ENCODE peak calls at places on chromosomes 7 and 10, in four cellular contexts. Q, M, W and N are unnamed samples.

GRCh38 chr7:120993575-120994191 is 5.2 kb downstream of the CPED1 start:
- DNase-seq in M (no peak), Q (no peak), W (no peak), N (no peak)

GRCh38 chr10:106705576-106706526 is 458.7 kb downstream of the SORCS1 start:
- DNase-seq in M (peak; percentile 49), W (peak; percentile 62), Q (peak; percentile 89), N (no peak)

GRCh38 chr7:106872763-106873162 is 7.7 kb downstream of the PIK3CG start:
- DNase-seq in Q (no peak), W (no peak), M (no peak), N (no peak)

GRCh38 chr10:66273966-66274519 is 651.8 kb upstream of the LRRTM3 start:
- DNase-seq in Q (no peak), M (no peak), W (no peak), N (no peak)

GRCh38 chr10:61153766-61154165 is 209.8 kb upstream of the RHOBTB1 start:
- DNase-seq in Q (no peak), M (peak; percentile 79), W (no peak), N (no peak)

GRCh38 chr10:317219-317868 is 182.1 kb downstream of the ZMYND11 start:
- DNase-seq in Q (no peak), W (no peak), M (no peak), N (peak; percentile 61)

GRCh38 chr10:32413513-32413912 is 32.4 kb upstream of the CCDC7 start:
- DNase-seq in Q (no peak), M (peak; percentile 82), W (no peak), N (peak; percentile 95)

GRCh38 chr10:22219308-22219707 is 1.5 kb upstream of the EBLN1 start:
- DNase-seq in M (no peak), Q (no peak), W (no peak), N (no peak)

GRCh38 chr7:100425347-100425746 is 3.2 kb downstream of the ZCWPW1 start:
- DNase-seq in Q (no peak), M (no peak), W (no peak), N (no peak)

GRCh38 chr10:32616438-32616837 is 170.5 kb downstream of the CCDC7 start:
- DNase-seq in W (no peak), M (no peak), Q (no peak), N (no peak)

GRCh38 chr7:30226593-30227268 is 57.7 kb upstream of the ZNRF2 start:
- DNase-seq in Q (peak; percentile 84), M (no peak), W (no peak), N (no peak)

GRCh38 chr10:128739937-128740336 is 613.7 kb upstream of the MKI67 start:
- DNase-seq in W (no peak), Q (peak; percentile 61), M (no peak), N (no peak)

GRCh38 chr7:79855172-79855571 is 279.5 kb upstream of the GNAI1 start:
- DNase-seq in Q (no peak), W (no peak), M (no peak), N (no peak)

GRCh38 chr10:122462533-122463465 is 1.4 kb downstream of the HTRA1 start:
- DNase-seq in M (no peak), W (no peak), Q (no peak), N (no peak)

GRCh38 chr10:1036341-1036791 is 10.7 kb upstream of the IDI2 start:
- DNase-seq in M (no peak), W (no peak), Q (no peak), N (peak; percentile 96)

GRCh38 chr10:71852335-71852937 is 1.4 kb upstream of the PSAP start:
- DNase-seq in Q (no peak), W (no peak), M (no peak), N (no peak)

GRCh38 chr7:95690367-95690947 is 81.9 kb upstream of the DYNC1I1 start:
- DNase-seq in Q (peak; percentile 65), W (no peak), M (peak; percentile 34), N (no peak)

GRCh38 chr7:102009628-102010027 is 192.2 kb downstream of the CUX1 start:
- DNase-seq in W (no peak), M (no peak), Q (no peak), N (no peak)

GRCh38 chr10:99432047-99432446 is 1.6 kb upstream of the GOT1 start:
- DNase-seq in Q (no peak), W (no peak), M (no peak), N (no peak)

GRCh38 chr10:99438890-99439289 is 8.5 kb upstream of the GOT1 start:
- DNase-seq in M (no peak), Q (no peak), W (no peak), N (no peak)

GRCh38 chr10:99433378-99434020 is 3.1 kb upstream of the GOT1 start:
- DNase-seq in M (no peak), Q (peak; percentile 38), W (no peak), N (no peak)

GRCh38 chr10:99432881-99433280 is 2.5 kb upstream of the GOT1 start:
- DNase-seq in M (no peak), Q (no peak), W (no peak), N (no peak)

DNA sequence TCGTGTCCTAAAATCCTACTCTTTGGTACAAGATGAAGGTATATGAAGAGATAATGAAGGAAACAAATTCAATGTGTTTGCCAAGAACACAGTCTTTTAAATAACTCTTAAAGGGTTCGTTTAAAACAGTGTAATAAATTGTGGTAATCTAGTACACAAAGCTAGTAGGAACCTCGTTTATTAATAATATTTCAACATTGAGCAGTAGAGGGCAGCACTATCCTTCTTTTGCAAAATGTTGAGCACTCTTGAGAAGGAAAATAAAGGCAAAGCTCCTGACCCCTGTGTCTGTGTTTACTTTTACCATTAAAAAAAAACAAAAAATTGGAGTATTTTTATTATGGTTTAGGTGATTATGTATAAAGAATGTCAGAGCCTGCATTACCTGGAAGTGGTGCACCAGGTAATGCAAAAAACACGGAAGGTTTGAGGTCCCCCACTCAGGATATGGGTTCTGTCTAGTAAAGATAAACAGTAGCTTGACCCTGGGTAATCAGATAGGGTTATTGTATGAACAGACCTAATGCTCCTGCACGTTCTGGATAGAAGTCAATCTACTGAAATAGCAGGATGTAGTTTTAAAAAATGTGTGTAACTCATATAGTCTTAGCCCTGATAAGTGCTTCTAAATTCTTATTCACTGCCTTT is 5.7 kb upstream of the GOT1 start:
- DNase-seq in W (no peak), Q (peak; percentile 65), M (peak; percentile 31), N (no peak)
- TF ChIP-seq CTCF in W (peak; percentile 76), Q (peak; percentile 82), M (peak; percentile 46), N (peak; percentile 33)

GRCh38 chr10:118998183-118998582 is 31.3 kb upstream of the NANOS1 start:
- DNase-seq in W (no peak), Q (no peak), M (no peak), N (no peak)
- TF ChIP-seq CTCF in W (no peak), Q (no peak), M (no peak), N (no peak)

GRCh38 chr10:62636825-62637248 is 167.7 kb upstream of the ADO start:
- DNase-seq in W (no peak), M (no peak), Q (peak; percentile 14), N (no peak)
- TF ChIP-seq CTCF in W (no peak), M (no peak), Q (no peak), N (no peak)

GRCh38 chr7:1070544-1071342 is 17.2 kb upstream of the GPER1 start:
- DNase-seq in W (no peak), M (no peak), Q (no peak), N (no peak)
- TF ChIP-seq CTCF in W (no peak), M (no peak), Q (no peak), N (no peak)

DNA sequence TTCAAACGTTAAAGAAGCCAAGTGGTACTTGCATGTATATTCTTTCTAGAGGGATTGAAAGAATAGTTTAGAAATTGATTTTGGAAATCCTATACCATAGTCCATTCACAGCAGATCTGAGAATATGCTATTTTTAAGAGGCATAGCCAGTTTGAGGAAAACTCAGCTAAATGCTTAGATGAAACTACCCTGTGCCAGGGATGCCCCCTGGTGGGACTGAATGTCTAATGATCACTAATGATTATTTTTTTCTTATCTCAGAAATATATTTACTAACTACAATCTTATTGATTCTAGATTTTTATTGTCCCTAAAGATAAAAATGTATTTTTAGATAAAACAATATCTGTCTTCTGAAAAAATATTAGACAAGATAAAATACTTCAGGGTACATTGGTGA is 844.9 kb upstream of the PHF14 start:
- DNase-seq in W (no peak), Q (peak; percentile 52), M (no peak), N (no peak)
- TF ChIP-seq CTCF in W (peak; percentile 58), Q (peak; percentile 70), M (peak; percentile 25), N (peak; percentile 55)

GRCh38 chr7:129401968-129402860 is 32.0 kb upstream of the STRIP2 start:
- DNase-seq in M (no peak), W (no peak), Q (no peak), N (no peak)
- TF ChIP-seq CTCF in M (no peak), W (no peak), Q (no peak), N (no peak)